ENCODE peak calls at places on chromosomes 4 and X, in ten cellular contexts. G is GM04503, O is iPS-NIHi11, L is caudate nucleus, T is GDM1, I is body of pancreas, W is fibroblast of villous mesenchyme, A is endothelial cell, Q is MV-4-11, D is right atrium auricular region. P is an unnamed sample.

GRCh38 chrX:136880003-136880451 is 498 bp downstream of the RBMX start:
- DNase-seq in W (peak), A (peak), I (peak), D (no peak), G (no peak), T (no peak), O (no peak), Q (no peak), L (peak), P (no peak)

GRCh38 chr4:92646826-92647225 is 343.1 kb downstream of the GRID2 start:
- DNase-seq in L (no peak), I (no peak), W (no peak), D (no peak), T (no peak), O (no peak), A (no peak), Q (no peak), G (no peak), P (no peak)

GRCh38 chr4:168811793-168812651 is 198.0 kb downstream of the CBR4 start:
- DNase-seq in D (no peak), L (no peak), T (no peak), W (peak), O (no peak), I (no peak), A (no peak), G (no peak), Q (no peak), P (no peak)

GRCh38 chrX:124719060-124719459 is 372.7 kb downstream of the SH2D1A start:
- DNase-seq in O (no peak), D (no peak), T (no peak), I (no peak), Q (no peak), A (no peak), L (no peak), G (no peak), W (no peak), P (no peak)

GRCh38 chrX:131424895-131425294 is 119.0 kb upstream of the OR13H1 start:
- DNase-seq in A (no peak), Q (no peak), W (no peak), G (no peak), O (no peak), D (no peak), T (no peak), I (no peak), L (no peak), P (no peak)

GRCh38 chrX:54821310-54821709 is 13.8 kb downstream of the MAGED2 start:
- DNase-seq in T (no peak), L (no peak), D (no peak), W (no peak), O (no peak), I (no peak), G (no peak), A (no peak), Q (no peak), P (no peak)

GRCh38 chr4:156875697-156876096 is 95.9 kb downstream of the PDGFC start:
- DNase-seq in Q (no peak), T (no peak), I (no peak), L (no peak), O (no peak), D (no peak), W (no peak), G (no peak), A (no peak), P (no peak)

GRCh38 chr4:507745-508512 is 8.9 kb downstream of the PIGG start:
- DNase-seq in D (no peak), W (no peak), T (no peak), A (no peak), I (no peak), Q (no peak), L (no peak), G (no peak), O (no peak), P (no peak)

GRCh38 chr4:83217721-83218522 is 66.7 kb downstream of the COQ2 start:
- DNase-seq in G (no peak), O (no peak), I (no peak), L (no peak), Q (peak), D (no peak), W (no peak), T (peak), A (no peak), P (no peak)

GRCh38 chr4:42205551-42205950 is 53.1 kb upstream of the BEND4 start:
- DNase-seq in D (no peak), A (no peak), T (no peak), I (no peak), L (no peak), G (no peak), W (no peak), Q (no peak), O (no peak), P (no peak)

GRCh38 chr4:24973471-24974251 is 57.1 kb downstream of the LGI2 start:
- DNase-seq in W (peak), G (no peak), Q (peak), T (no peak), L (no peak), O (no peak), D (peak), I (no peak), A (no peak), P (no peak)

GRCh38 chr4:85474818-85475630 is at the start of gene ARHGAP24:
- DNase-seq in A (peak), W (peak), T (peak), G (peak), Q (peak), L (no peak), O (peak), I (peak), D (peak), P (peak)

GRCh38 chr4:182881928-182882327 is 35.3 kb downstream of the DCTD start:
- DNase-seq in Q (no peak), I (peak), W (no peak), O (no peak), A (no peak), G (no peak), D (no peak), L (no peak), T (no peak), P (no peak)

GRCh38 chr4:3421470-3421869 is 20.3 kb upstream of the HGFAC start:
- DNase-seq in A (no peak), D (no peak), T (no peak), Q (no peak), W (no peak), I (no peak), O (peak), G (no peak), L (no peak), P (no peak)

GRCh38 chrX:108945883-108946523 is 209.6 kb upstream of the IRS4 start:
- DNase-seq in Q (no peak), O (no peak), W (no peak), I (no peak), G (no peak), A (no peak), T (no peak), L (no peak), D (no peak), P (no peak)

GRCh38 chrX:53094584-53094908 is 604 bp downstream of the KANTR start:
- DNase-seq in A (no peak), W (no peak), D (no peak), G (no peak), L (no peak), O (no peak), I (no peak), Q (no peak), T (no peak), P (no peak)

GRCh38 chrX:47690175-47690574 is 31.2 kb upstream of the UXT start:
- DNase-seq in Q (peak), G (no peak), I (no peak), O (no peak), L (no peak), W (no peak), A (no peak), D (no peak), T (no peak), P (no peak)

GRCh38 chr4:83618431-83618830 is 82.5 kb downstream of the GPAT3 start:
- DNase-seq in A (no peak), T (peak), G (peak), I (peak), O (peak), D (no peak), Q (no peak), W (peak), L (no peak), P (no peak)

GRCh38 chrX:150450519-150451177 is 87.5 kb downstream of the MAMLD1 start:
- DNase-seq in L (no peak), G (no peak), Q (no peak), W (no peak), O (no peak), A (no peak), D (peak), I (no peak), T (no peak), P (no peak)

GRCh38 chrX:150155396-150156048 is 207.6 kb upstream of the MAMLD1 start:
- DNase-seq in D (no peak), I (no peak), G (no peak), O (no peak), W (peak), T (no peak), L (no peak), Q (no peak), A (no peak), P (no peak)

GRCh38 chrX:54843050-54843449 is 35.5 kb downstream of the MAGED2 start:
- DNase-seq in O (no peak), I (no peak), A (no peak), Q (no peak), W (no peak), T (no peak), D (no peak), L (no peak), G (no peak), P (no peak)

GRCh38 chrX:69104756-69105434 is 60.4 kb downstream of the PJA1 start:
- DNase-seq in T (no peak), A (no peak), Q (no peak), D (no peak), I (no peak), L (no peak), G (no peak), O (no peak), W (no peak), P (no peak)

GRCh38 chr4:73341454-73341853 is 62.6 kb upstream of the ALB start:
- DNase-seq in Q (peak), D (no peak), T (peak), A (peak), L (peak), G (peak), O (peak), W (peak), I (peak), P (peak)

GRCh38 chr4:81930506-81931238 is 443.1 kb downstream of the HNRNPD start:
- DNase-seq in I (no peak), W (no peak), D (no peak), T (no peak), G (no peak), O (no peak), Q (no peak), A (no peak), L (no peak), P (no peak)

GRCh38 chr4:165810726-165811125 is 62.3 kb upstream of the TLL1 start:
- DNase-seq in D (no peak), L (no peak), T (no peak), G (no peak), A (no peak), I (no peak), O (no peak), Q (no peak), W (no peak), P (no peak)

GRCh38 chrX:81259714-81260395 is 58.0 kb downstream of the SH3BGRL start:
- DNase-seq in I (no peak), Q (no peak), L (no peak), T (no peak), G (no peak), A (no peak), D (no peak), W (peak), O (no peak), P (no peak)

GRCh38 chrX:150954951-150955350 is 28.2 kb upstream of the HMGB3 start:
- DNase-seq in I (no peak), L (no peak), O (no peak), Q (no peak), D (no peak), G (no peak), A (no peak), W (no peak), T (no peak), P (no peak)

GRCh38 chr4:44660396-44660795 is 9.0 kb upstream of the YIPF7 start:
- DNase-seq in T (no peak), L (no peak), G (no peak), Q (no peak), O (no peak), A (no peak), I (no peak), D (no peak), W (no peak), P (no peak)

GRCh38 chrX:49172280-49172780 is 632 bp downstream of the PLP2 start:
- DNase-seq in T (peak), G (no peak), O (no peak), W (peak), Q (peak), L (no peak), D (peak), I (peak), A (no peak), P (no peak)

GRCh38 chr4:25815586-25815985 is 47.2 kb downstream of the SEL1L3 start:
- DNase-seq in A (no peak), W (no peak), D (no peak), G (no peak), T (no peak), L (no peak), O (no peak), Q (no peak), I (no peak), P (no peak)

GRCh38 chr4:21512351-21512750 is 436.2 kb downstream of the KCNIP4 start:
- DNase-seq in G (no peak), A (peak), T (no peak), O (peak), L (no peak), D (no peak), Q (no peak), I (no peak), W (peak), P (no peak)

P was measured in WTC11.